ENCODE peak calls at places on chromosome 15, in four cellular contexts. N is body of pancreas, R is sigmoid colon, T is ovary. U is an unnamed sample.

GRCh38 chr15:38215707-38216106 is 36.9 kb upstream of the SPRED1 start:
- DNase-seq in N (no peak), R (no peak), T (no peak), U (no peak)

GRCh38 chr15:90845201-90845949 is 23.0 kb upstream of the FURIN start:
- DNase-seq in R (no peak), T (no peak), N (no peak), U (peak)

GRCh38 chr15:28945626-28946215 is 59.9 kb downstream of the APBA2 start:
- DNase-seq in R (peak), T (no peak), N (no peak), U (peak)

GRCh38 chr15:90190606-90191343 is 10.4 kb upstream of the SEMA4B start:
- DNase-seq in T (no peak), N (peak), R (no peak), U (peak)

GRCh38 chr15:40988157-40988556 is 34.9 kb downstream of the CHAC1 start:
- DNase-seq in R (no peak), N (no peak), T (no peak), U (no peak)

GRCh38 chr15:50881121-50882048 is 27.1 kb upstream of the AP4E1 start:
- DNase-seq in N (no peak), R (no peak), T (no peak), U (no peak)

GRCh38 chr15:31346367-31347066 is 19.9 kb downstream of the KLF13 start:
- DNase-seq in N (no peak), R (no peak), T (no peak), U (peak)

GRCh38 chr15:89625716-89626115 is 29.6 kb downstream of the KIF7 start:
- DNase-seq in T (no peak), N (no peak), R (no peak), U (no peak)

GRCh38 chr15:25208735-25209134 is 230.1 kb downstream of the UBE3A start:
- DNase-seq in R (no peak), N (no peak), T (no peak), U (no peak)

GRCh38 chr15:22253676-22254408 is 173.5 kb downstream of the OR4M2 start:
- DNase-seq in T (no peak), N (no peak), R (no peak), U (no peak)

GRCh38 chr15:71295242-71296031 is 180.2 kb downstream of the THSD4 start:
- DNase-seq in T (no peak), N (no peak), R (no peak), U (no peak)

GRCh38 chr15:56736308-56736707 is 3.0 kb upstream of the ZNF280D start:
- DNase-seq in R (no peak), N (no peak), T (no peak), U (no peak)

GRCh38 chr15:62940359-62940754 is 102.2 kb upstream of the TPM1 start:
- DNase-seq in T (no peak), N (no peak), R (no peak), U (no peak)

GRCh38 chr15:39403674-39404117 is 177.2 kb upstream of the THBS1 start:
- DNase-seq in N (no peak), T (no peak), R (no peak), U (no peak)

GRCh38 chr15:67573194-67573593 is 30.7 kb downstream of the MAP2K5 start:
- DNase-seq in N (no peak), R (no peak), T (no peak), U (no peak)

GRCh38 chr15:70575251-70576227 is 187.8 kb downstream of the UACA start:
- DNase-seq in T (no peak), N (no peak), R (no peak), U (no peak)

GRCh38 chr15:79431636-79432344 is at the start of gene MINAR1:
- DNase-seq in T (no peak), N (peak), R (no peak), U (no peak)

GRCh38 chr15:98807262-98807661 is 158.9 kb downstream of the IGF1R start:
- DNase-seq in T (no peak), R (no peak), N (no peak), U (no peak)

GRCh38 chr15:40282870-40283614 is at the start of gene ANKRD63:
- DNase-seq in R (no peak), T (no peak), N (peak), U (peak)

GRCh38 chr15:75598361-75598760 is 19.2 kb upstream of the PTPN9 start:
- DNase-seq in T (no peak), N (no peak), R (no peak), U (no peak)

GRCh38 chr15:36591534-36592411 is 12.3 kb downstream of the CDIN1 start:
- DNase-seq in R (no peak), T (no peak), N (peak), U (no peak)

GRCh38 chr15:88661041-88661765 is 22.4 kb downstream of the ISG20 start:
- DNase-seq in N (no peak), T (no peak), R (peak), U (no peak)

GRCh38 chr15:66882251-66883020 is 180.4 kb downstream of the SMAD6 start:
- DNase-seq in T (no peak), N (no peak), R (peak), U (no peak)

GRCh38 chr15:101039461-101039860 is 120.3 kb downstream of the LRRK1 start:
- DNase-seq in N (no peak), T (no peak), R (no peak), U (peak)

GRCh38 chr15:66006986-66007385 is 137.7 kb downstream of the RAB11A start:
- DNase-seq in R (no peak), T (no peak), N (no peak), U (no peak)

GRCh38 chr15:70494861-70495571 is 268.3 kb downstream of the UACA start:
- DNase-seq in N (no peak), T (no peak), R (no peak), U (no peak)

GRCh38 chr15:52144656-52145055 is 32.1 kb upstream of the BCL2L10 start:
- DNase-seq in N (no peak), T (no peak), R (no peak), U (no peak)

GRCh38 chr15:42457445-42458442 is 33.2 kb downstream of the ZNF106 start:
- DNase-seq in T (peak), N (peak), R (peak), U (no peak)

GRCh38 chr15:42679285-42680141 is 57.4 kb downstream of the CDAN1 start:
- DNase-seq in R (no peak), T (no peak), N (no peak), U (no peak)

GRCh38 chr15:49490963-49491362 is 67.9 kb downstream of the FGF7 start:
- DNase-seq in R (no peak), N (no peak), T (no peak), U (no peak)

GRCh38 chr15:66609876-66610275 is 44.1 kb upstream of the LCTL start:
- DNase-seq in T (no peak), R (no peak), N (no peak), U (no peak)

DNA sequence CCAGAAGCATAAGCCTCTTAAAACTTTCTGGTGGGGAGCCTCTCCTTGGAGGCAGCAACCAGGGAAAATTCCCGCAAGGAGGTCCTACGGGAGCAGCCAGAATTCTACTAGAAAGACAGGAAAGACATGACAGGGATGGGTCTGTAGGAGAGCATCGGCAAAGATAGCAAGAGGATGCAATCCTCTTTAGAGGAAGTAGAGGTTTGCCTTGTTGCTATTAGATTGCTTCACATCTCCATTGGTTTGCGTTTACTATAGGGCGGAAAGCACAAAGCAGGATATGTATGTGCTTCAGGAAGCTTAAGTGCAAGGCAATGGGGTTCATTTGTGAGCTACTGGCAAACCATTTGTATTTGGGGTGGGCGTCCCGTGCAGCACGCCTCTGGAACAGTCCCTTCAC is 193.0 kb downstream of the RORA start:
- DNase-seq in T (no peak), N (no peak), R (no peak), U (no peak)
- H3K4me3 ChIP-seq in T (no peak), N (no peak), R (no peak), U (no peak)

DNA sequence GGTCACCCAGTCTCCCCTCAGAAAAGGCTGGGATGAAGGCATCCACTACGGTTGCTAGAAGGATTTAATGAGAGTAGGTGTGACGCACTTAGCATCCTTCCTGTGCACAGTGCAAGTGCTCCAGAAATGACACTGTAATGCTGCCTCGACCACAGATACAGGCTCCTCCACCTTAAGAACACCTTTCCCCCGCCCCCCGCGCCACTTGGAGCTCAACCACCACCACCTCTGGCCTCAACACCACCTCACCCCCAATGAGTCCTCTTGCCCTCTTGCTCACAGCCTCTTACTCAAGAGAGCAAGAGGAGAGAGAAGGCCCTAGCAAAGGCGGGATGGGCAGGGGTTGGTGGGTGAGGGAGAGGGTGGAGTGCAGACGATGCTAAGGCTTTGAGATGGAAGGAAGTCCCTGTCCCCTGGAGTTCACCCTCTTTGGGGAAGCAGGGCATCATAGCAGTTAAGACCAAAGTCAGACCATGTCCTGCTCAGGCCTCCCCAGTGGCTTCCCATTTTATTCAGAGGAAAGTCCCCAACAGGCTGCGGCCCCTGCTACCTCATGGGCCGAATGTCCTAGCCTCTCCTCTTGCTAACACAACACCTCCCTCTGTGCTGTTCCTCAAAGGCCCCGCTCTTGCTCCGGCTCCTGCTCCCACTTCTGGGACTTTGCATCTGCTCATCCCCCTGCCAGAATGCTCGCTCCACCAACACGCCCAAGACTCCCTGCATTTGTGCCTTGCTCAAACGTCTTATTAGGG is 8.3 kb downstream of the STARD5 start:
- DNase-seq in R (no peak), N (no peak), T (no peak), U (peak)
- TF ChIP-seq POLR2A in R (no peak), N (no peak), T (no peak), U (no peak)

GRCh38 chr15:85622432-85622831 is 172.3 kb downstream of the KLHL25 start:
- DNase-seq in N (no peak), T (no peak), R (no peak), U (no peak)
- H3K4me3 ChIP-seq in N (no peak), T (peak), R (peak), U (peak)

GRCh38 chr15:64895285-64896065 is 16.2 kb upstream of the ANKDD1A start:
- DNase-seq in N (no peak), T (no peak), R (no peak), U (no peak)

GRCh38 chr15:64891546-64891945 is 20.2 kb upstream of the ANKDD1A start:
- DNase-seq in N (no peak), T (no peak), R (no peak), U (no peak)

GRCh38 chr15:64892850-64893403 is 18.8 kb upstream of the ANKDD1A start:
- DNase-seq in N (no peak), T (no peak), R (no peak), U (peak)

GRCh38 chr15:64894395-64895056 is 17.2 kb upstream of the ANKDD1A start:
- DNase-seq in N (no peak), R (peak), T (no peak), U (no peak)

DNA sequence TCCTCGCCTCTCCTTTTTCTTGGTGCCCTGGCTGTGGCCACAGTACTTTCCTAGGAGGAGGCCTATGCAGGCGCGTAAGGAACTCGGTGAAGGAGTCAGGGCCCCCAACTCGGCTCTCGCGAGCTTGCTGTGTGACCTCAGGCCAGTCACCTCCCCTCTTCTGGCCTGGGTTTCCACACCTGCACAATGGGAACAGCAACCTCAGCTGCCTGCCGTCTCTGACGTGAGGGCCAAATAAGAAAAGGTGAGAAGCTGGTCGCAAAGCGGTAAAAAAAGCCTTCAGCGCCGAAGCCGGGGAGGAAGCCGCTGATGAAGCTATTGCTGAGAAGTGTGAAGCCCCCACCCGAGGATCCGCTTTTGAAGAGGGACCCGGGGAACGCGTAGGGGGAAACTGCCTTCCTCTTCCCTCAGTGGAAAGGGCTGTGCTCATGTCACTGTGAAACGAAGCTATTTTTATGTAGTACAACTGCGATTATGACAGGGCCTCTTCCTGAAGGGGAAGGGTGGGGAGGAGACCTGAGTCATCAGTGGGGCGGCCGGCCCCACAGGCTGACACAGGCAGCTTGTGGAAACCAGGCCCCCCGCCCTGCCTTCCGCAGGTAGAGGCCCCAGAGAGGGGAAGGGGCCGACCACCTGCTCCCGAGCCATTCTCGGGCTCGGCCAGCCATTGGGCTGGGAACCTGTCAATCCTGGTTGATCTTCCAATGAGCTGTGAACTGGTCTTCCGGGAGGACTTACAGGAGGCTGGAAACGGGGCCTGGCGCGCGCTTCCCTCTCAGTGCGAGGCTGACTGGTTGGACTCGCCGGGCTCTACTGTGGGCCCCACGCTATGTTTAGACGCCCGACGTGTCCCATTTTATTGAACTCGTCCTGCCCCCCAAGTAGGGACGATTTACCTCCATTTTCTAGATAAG is 18.0 kb upstream of the ANKDD1A start:
- DNase-seq in T (peak), N (peak), R (peak), U (peak)
- TF ChIP-seq POLR2A in T (peak), N (peak), R (no peak), U (peak)

GRCh38 chr15:72784233-72784876 is 797 bp upstream of the ADPGK start:
- DNase-seq in N (no peak), R (no peak), T (peak), U (no peak)

GRCh38 chr15:72782274-72782992 is 1.1 kb downstream of the ADPGK start:
- DNase-seq in T (no peak), R (no peak), N (peak), U (no peak)

GRCh38 chr15:72783563-72784232 is at the start of gene ADPGK:
- DNase-seq in N (peak), T (peak), R (peak), U (peak)

GRCh38 chr15:72781621-72782020 is 1.9 kb downstream of the ADPGK start:
- DNase-seq in N (no peak), T (no peak), R (no peak), U (no peak)

DNA sequence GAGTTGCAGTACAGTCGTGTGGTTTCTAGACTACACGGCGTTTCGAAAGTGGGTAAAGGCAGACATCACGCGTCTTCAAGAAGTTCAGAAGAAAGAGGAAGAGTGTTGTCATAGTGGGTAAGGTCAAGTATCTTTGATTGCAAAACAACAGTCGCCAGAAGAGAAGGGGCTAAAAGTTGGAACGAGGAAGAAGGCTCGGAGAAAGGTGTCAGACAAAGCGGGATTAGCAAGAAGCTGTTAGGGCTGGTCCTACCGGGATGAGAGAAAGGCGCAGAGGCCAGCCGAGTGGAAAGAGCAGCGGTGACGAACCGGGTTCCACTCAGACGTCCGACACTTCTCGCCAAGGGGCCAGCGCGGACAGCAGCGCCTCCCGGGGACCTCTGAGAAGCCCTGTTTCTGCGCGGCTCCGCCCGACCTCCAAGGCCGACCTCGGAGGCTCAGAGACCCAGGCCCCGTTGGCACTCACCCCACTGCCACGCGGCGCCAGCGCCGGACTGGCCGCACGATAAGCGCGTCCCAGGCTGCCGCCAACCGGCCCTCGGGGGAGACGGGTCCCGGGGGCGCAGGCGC is 480 bp downstream of the ADPGK start:
- DNase-seq in T (no peak), R (peak), N (peak), U (peak)
- H3K4me3 ChIP-seq in T (peak), R (peak), N (peak), U (peak)

GRCh38 chr15:45201557-45202246 is 13.9 kb upstream of the SHF start:
- DNase-seq in T (no peak), R (no peak), N (no peak), U (no peak)

GRCh38 chr15:45199136-45199810 is 11.5 kb upstream of the SHF start:
- DNase-seq in N (no peak), R (no peak), T (peak), U (peak)

GRCh38 chr15:45198337-45199135 is 10.8 kb upstream of the SHF start:
- DNase-seq in T (peak), R (peak), N (peak), U (peak)

GRCh38 chr15:45200799-45201556 is 13.2 kb upstream of the SHF start:
- DNase-seq in R (peak), T (peak), N (peak), U (peak)

GRCh38 chr15:45200001-45200798 is 12.4 kb upstream of the SHF start:
- DNase-seq in T (peak), N (peak), R (peak), U (peak)
- TF ChIP-seq POLR2A in T (peak), N (peak), R (peak), U (peak)

DNA sequence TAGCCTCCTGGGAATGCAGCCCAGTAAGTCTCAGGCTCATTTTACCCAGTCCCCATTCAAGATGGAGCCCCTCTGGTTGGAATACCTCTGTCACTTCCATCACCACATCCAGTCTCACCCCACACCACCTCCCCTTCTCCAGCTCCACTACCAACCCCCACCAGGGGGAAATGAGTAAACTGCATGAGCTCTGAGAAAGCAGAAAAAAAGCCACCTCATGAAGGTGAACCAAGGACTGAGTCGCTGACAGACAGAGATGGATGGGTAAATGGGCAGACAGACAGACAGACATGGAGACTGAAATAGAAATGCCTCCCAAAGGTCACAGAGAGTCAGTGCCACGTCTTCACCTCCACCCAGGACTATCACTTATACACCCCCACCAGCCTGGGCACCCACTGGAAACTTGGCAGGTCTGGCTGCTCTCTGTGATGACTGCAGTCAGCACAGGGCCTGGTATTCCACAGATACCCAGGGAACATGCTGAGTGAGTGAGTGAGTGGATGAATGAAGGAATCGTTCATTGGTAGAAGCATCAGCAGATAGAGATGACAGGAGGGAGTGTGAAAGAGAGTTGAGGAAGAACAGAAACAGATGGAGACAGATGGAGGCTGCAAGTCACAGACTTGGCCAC is 4.9 kb upstream of the LOXL1 start:
- DNase-seq in R (no peak), T (no peak), N (no peak), U (peak)
- H3K4me3 ChIP-seq in R (no peak), T (no peak), N (no peak), U (no peak)

DNA sequence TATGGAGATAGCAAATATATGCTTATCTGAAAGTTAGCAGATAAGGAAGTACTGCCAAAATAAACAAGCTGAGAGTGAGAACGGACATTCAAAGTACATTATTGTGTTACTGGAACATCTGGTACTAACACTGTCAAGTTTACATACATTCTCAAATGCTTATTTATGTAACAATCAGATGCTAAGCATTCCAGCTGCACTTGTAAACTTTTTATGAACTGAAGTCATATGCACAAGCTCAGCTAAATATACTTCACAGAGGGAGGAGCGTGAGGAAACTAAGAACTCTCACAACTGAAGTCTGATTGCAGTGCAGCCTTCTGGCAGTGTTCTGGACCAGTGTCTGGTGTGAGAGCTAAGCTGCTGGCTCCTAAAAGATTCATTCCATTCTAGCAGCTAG is 223.7 kb upstream of the NANOGP8 start:
- DNase-seq in N (no peak), R (peak), T (no peak), U (no peak)
- TF ChIP-seq POLR2A in N (no peak), R (no peak), T (no peak), U (no peak)